ENCODE peak calls at places on chromosomes 2 and 18, in four cellular contexts. V is nephron progenitor cell, B is HT-29, O is GM19239. X is an unnamed sample.
A peak's percentile ranks its signal among the peaks of the same experiment; 100 is the strongest.

GRCh38 chr2:122244830-122245229 is 489.4 kb downstream of the TSN start:
- DNase-seq in V (no peak), B (no peak), O (no peak), X (no peak)

GRCh38 chr2:37287966-37288365 is 36.7 kb downstream of the PRKD3 start:
- DNase-seq in V (no peak), B (peak; percentile 5), O (no peak), X (no peak)

GRCh38 chr2:39837856-39838453 is 58.9 kb upstream of the THUMPD2 start:
- DNase-seq in V (peak; percentile 26), B (peak; percentile 50), O (no peak), X (peak; percentile 42)

GRCh38 chr2:113166187-113166645 is 7.6 kb upstream of the PSD4 start:
- DNase-seq in V (no peak), B (no peak), O (no peak), X (no peak)

GRCh38 chr2:143600136-143600535 is 470.9 kb downstream of the ARHGAP15 start:
- DNase-seq in V (no peak), B (no peak), O (no peak), X (no peak)

GRCh38 chr2:10278029-10278762 is 24.5 kb upstream of the HPCAL1 start:
- DNase-seq in V (no peak), B (peak; percentile 80), O (no peak), X (peak; percentile 94)

GRCh38 chr2:139293992-139294548 is 513.9 kb upstream of the NXPH2 start:
- DNase-seq in V (no peak), B (no peak), O (no peak), X (no peak)

GRCh38 chr2:225566798-225567197 is 167.3 kb downstream of the NYAP2 start:
- DNase-seq in V (no peak), B (peak; percentile 7), O (no peak), X (peak; percentile 14)

GRCh38 chr2:27262379-27263286 is at the start of gene SLC30A3:
- DNase-seq in V (peak; percentile 78), B (no peak), O (peak; percentile 93), X (peak; percentile 27)

GRCh38 chr2:45498661-45499550 is 112.2 kb downstream of the SRBD1 start:
- DNase-seq in V (no peak), B (no peak), O (no peak), X (no peak)

GRCh38 chr2:112627060-112628040 is 18.4 kb upstream of the SLC20A1 start:
- DNase-seq in V (no peak), B (no peak), O (no peak), X (peak; percentile 97)

GRCh38 chr18:77765468-77765867 is 515.8 kb downstream of the GALR1 start:
- DNase-seq in V (peak; percentile 70), B (peak; percentile 31), O (no peak), X (peak; percentile 6)

GRCh38 chr2:127155901-127156300 is 48.9 kb upstream of the BIN1 start:
- DNase-seq in V (no peak), B (no peak), O (no peak), X (peak; percentile 73)

GRCh38 chr2:96806468-96807126 is 9.5 kb upstream of the CNNM3 start:
- DNase-seq in V (no peak), B (peak; percentile 59), O (peak; percentile 66), X (no peak)

GRCh38 chr2:106953779-106954178 is 67.8 kb upstream of the ST6GAL2 start:
- DNase-seq in V (no peak), B (no peak), O (no peak), X (peak; percentile 28)

GRCh38 chr2:223613017-223613950 is 11.1 kb upstream of the SCG2 start:
- DNase-seq in V (peak; percentile 54), B (peak; percentile 70), O (no peak), X (peak; percentile 99)

GRCh38 chr2:166651991-166652390 is 157.9 kb upstream of the SCN7A start:
- DNase-seq in V (no peak), B (no peak), O (no peak), X (no peak)

GRCh38 chr18:49018961-49019445 is 68.2 kb upstream of the SMAD7 start:
- DNase-seq in V (no peak), B (no peak), O (no peak), X (no peak)

GRCh38 chr18:54906636-54907180 is 52.6 kb downstream of the CCDC68 start:
- DNase-seq in V (no peak), B (no peak), O (no peak), X (peak; percentile 6)

GRCh38 chr2:20728114-20728758 is 61.3 kb downstream of the GDF7 start:
- DNase-seq in V (no peak), B (peak; percentile 25), O (no peak), X (no peak)

GRCh38 chr2:230986520-230987136 is 9.3 kb upstream of the SPATA3 start:
- DNase-seq in V (no peak), B (no peak), O (no peak), X (no peak)

GRCh38 chr2:135657806-135658582 is 83.7 kb upstream of the UBXN4 start:
- DNase-seq in V (no peak), B (no peak), O (no peak), X (no peak)

GRCh38 chr18:63063171-63063570 is 256.4 kb downstream of the BCL2 start:
- DNase-seq in V (no peak), B (no peak), O (no peak), X (peak; percentile 26)

GRCh38 chr2:172172513-172173217 is 70.0 kb upstream of the DLX2 start:
- DNase-seq in V (peak; percentile 86), B (peak; percentile 88), O (peak; percentile 18), X (peak; percentile 26)

GRCh38 chr2:222423632-222424280 is 587 bp upstream of the SGPP2 start:
- DNase-seq in V (no peak), B (peak; percentile 38), O (no peak), X (no peak)

GRCh38 chr2:128425731-128426620 is 107.3 kb upstream of the HS6ST1 start:
- DNase-seq in V (no peak), B (no peak), O (no peak), X (no peak)

GRCh38 chr2:110167326-110167955 is 37.4 kb downstream of the NPHP1 start:
- DNase-seq in V (no peak), B (no peak), O (no peak), X (no peak)

GRCh38 chr2:219638948-219639341 is 11.5 kb downstream of the SLC4A3 start:
- DNase-seq in V (no peak), B (no peak), O (no peak), X (peak; percentile 12)

GRCh38 chr2:18934886-18935285 is 345.5 kb upstream of the NT5C1B start:
- DNase-seq in V (no peak), B (no peak), O (no peak), X (peak; percentile 45)

GRCh38 chr2:11621465-11621864 is 48.5 kb downstream of the NTSR2 start:
- DNase-seq in V (no peak), B (no peak), O (no peak), X (no peak)

GRCh38 chr2:217451634-217452033 is 551.2 kb downstream of the TNS1 start:
- DNase-seq in V (no peak), B (peak; percentile 60), O (no peak), X (peak; percentile 57)

GRCh38 chr18:8422391-8422790 is 186.8 kb upstream of the RAB12 start:
- DNase-seq in V (no peak), B (no peak), O (no peak), X (no peak)

GRCh38 chr2:127909019-127909418 is 23.3 kb upstream of the AMMECR1L start:
- DNase-seq in V (no peak), B (peak; percentile 49), O (no peak), X (no peak)

GRCh38 chr2:30283931-30284565 is 52.7 kb downstream of the LBH start:
- DNase-seq in V (no peak), B (no peak), O (no peak), X (no peak)

GRCh38 chr2:181145645-181146044 is 165.2 kb downstream of the UBE2E3 start:
- DNase-seq in V (no peak), B (no peak), O (no peak), X (no peak)

GRCh38 chr2:226325541-226325940 is 474.1 kb downstream of the IRS1 start:
- DNase-seq in V (no peak), B (no peak), O (no peak), X (no peak)

GRCh38 chr2:174334781-174335604 is at the start of gene SP9:
- DNase-seq in V (peak; percentile 83), B (peak; percentile 35), O (no peak), X (peak; percentile 46)

GRCh38 chr2:13230221-13230620 is 513.5 kb downstream of the TRIB2 start:
- DNase-seq in V (no peak), B (no peak), O (no peak), X (no peak)

GRCh38 chr2:149329068-149329467 is 1.3 kb upstream of the LYPD6 start:
- DNase-seq in V (no peak), B (peak; percentile 47), O (peak; percentile 10), X (no peak)